ENCODE peak calls at places on chromosomes 7 and 10, in six cellular contexts. U, J, M, N, C and V are unnamed samples.

GRCh38 chr10:129740532-129741279 is 223.4 kb downstream of the EBF3 start:
- DNase-seq in U (peak; percentile 31), J (no peak), M (no peak), N (no peak), C (no peak), V (no peak)

GRCh38 chr7:84162584-84162983 is 32.0 kb downstream of the SEMA3A start:
- DNase-seq in U (no peak), J (no peak), M (no peak), N (no peak), C (no peak), V (no peak)

GRCh38 chr10:27383595-27384542 is 120.2 kb upstream of the RAB18 start:
- DNase-seq in U (no peak), J (no peak), M (peak; percentile 6), N (peak; percentile 54), C (peak; percentile 3), V (no peak)

GRCh38 chr10:70255329-70256299 is 22.4 kb upstream of the PPA1 start:
- DNase-seq in U (peak; percentile 35), J (no peak), M (no peak), N (no peak), C (peak; percentile 33), V (no peak)

GRCh38 chr7:78279035-78279434 is 480.5 kb downstream of the PHTF2 start:
- DNase-seq in U (no peak), J (no peak), M (peak; percentile 91), N (peak; percentile 69), C (no peak), V (no peak)

GRCh38 chr10:110533149-110533548 is 34.3 kb upstream of the SMC3 start:
- DNase-seq in U (no peak), J (no peak), M (peak; percentile 20), N (no peak), C (no peak), V (no peak)

GRCh38 chr10:9069136-9069535 is 1014.6 kb downstream of the GATA3 start:
- DNase-seq in U (no peak), J (no peak), M (no peak), N (no peak), C (peak; percentile 31), V (no peak)

GRCh38 chr10:91602449-91602848 is 30.4 kb downstream of the PPP1R3C start:
- DNase-seq in U (no peak), J (no peak), M (no peak), N (no peak), C (no peak), V (no peak)

GRCh38 chr7:99525713-99526440 is 21.4 kb downstream of the ZKSCAN5 start:
- DNase-seq in U (no peak), J (no peak), M (no peak), N (no peak), C (peak; percentile 36), V (no peak)

GRCh38 chr7:116341222-116341907 is 131.0 kb downstream of the TES start:
- DNase-seq in U (no peak), J (no peak), M (no peak), N (no peak), C (no peak), V (no peak)

GRCh38 chr7:23357190-23358093 is 58.3 kb downstream of the MALSU1 start:
- DNase-seq in U (no peak), J (no peak), M (peak; percentile 56), N (peak; percentile 63), C (peak; percentile 66), V (no peak)

GRCh38 chr7:2065516-2065915 is 167.2 kb downstream of the MAD1L1 start:
- DNase-seq in U (no peak), J (no peak), M (no peak), N (no peak), C (no peak), V (no peak)

GRCh38 chr10:35426657-35427056 is 90.3 kb downstream of the CCNY start:
- DNase-seq in U (no peak), J (no peak), M (no peak), N (no peak), C (no peak), V (no peak)

GRCh38 chr10:57430376-57430775 is 837.3 kb downstream of the IPMK start:
- DNase-seq in U (no peak), J (no peak), M (no peak), N (no peak), C (no peak), V (no peak)

GRCh38 chr7:1692500-1693418 is 22.7 kb downstream of the ELFN1 start:
- DNase-seq in U (peak; percentile 8), J (no peak), M (no peak), N (no peak), C (no peak), V (no peak)

GRCh38 chr7:4712371-4713182 is 30.5 kb downstream of the FOXK1 start:
- DNase-seq in U (no peak), J (no peak), M (peak; percentile 36), N (peak; percentile 77), C (peak; percentile 11), V (no peak)

GRCh38 chr7:131111081-131111576 is 216.5 kb upstream of the MKLN1 start:
- DNase-seq in U (no peak), J (no peak), M (peak; percentile 90), N (peak; percentile 91), C (peak; percentile 90), V (no peak)

GRCh38 chr7:44665531-44666213 is 59.2 kb downstream of the OGDH start:
- DNase-seq in U (no peak), J (no peak), M (peak; percentile 76), N (peak; percentile 30), C (peak; percentile 29), V (no peak)

GRCh38 chr7:71851776-71852548 is 560.2 kb downstream of the CALN1 start:
- DNase-seq in U (no peak), J (no peak), M (no peak), N (no peak), C (no peak), V (no peak)
- H4K91ac ChIP-seq in U (no peak overlapping the region), J (no peak overlapping the region), M (no peak overlapping the region), N (no peak overlapping the region), C (no peak overlapping the region), V (no peak overlapping the region)

GRCh38 chr10:132395704-132396494 is 1.1 kb upstream of the PWWP2B start:
- DNase-seq in U (peak; percentile 78), J (no peak), M (no peak), N (peak; percentile 67), C (peak; percentile 66), V (no peak)
- H3K18ac ChIP-seq in U (no peak overlapping the region), J (peak overlapping the region; percentile 71), M (no peak overlapping the region), N (peak overlapping the region; percentile 78), C (peak overlapping the region; percentile 55), V (no peak overlapping the region)

GRCh38 chr7:102943425-102944169 is 30.8 kb downstream of the LRRC17 start:
- DNase-seq in U (no peak), J (no peak), M (no peak), N (no peak), C (peak; percentile 11), V (no peak)
- H4K91ac ChIP-seq in U (no peak overlapping the region), J (no peak overlapping the region), M (no peak overlapping the region), N (no peak overlapping the region), C (no peak overlapping the region), V (no peak overlapping the region)

GRCh38 chr10:31319602-31320178 is 674 bp downstream of the ZEB1 start:
- DNase-seq in U (no peak), J (no peak), M (no peak), N (no peak), C (no peak), V (no peak)

GRCh38 chr10:31318854-31319601 is at the start of gene ZEB1:
- DNase-seq in U (peak; percentile 91), J (peak; percentile 91), M (peak; percentile 93), N (peak; percentile 89), C (peak; percentile 84), V (peak; percentile 80)

GRCh38 chr10:31317652-31318381 is 1.2 kb upstream of the ZEB1 start:
- DNase-seq in U (no peak), J (no peak), M (no peak), N (no peak), C (peak; percentile 94), V (no peak)

GRCh38 chr10:31317171-31317570 is 1.8 kb upstream of the ZEB1 start:
- DNase-seq in U (no peak), J (no peak), M (no peak), N (peak; percentile 6), C (no peak), V (no peak)

DNA sequence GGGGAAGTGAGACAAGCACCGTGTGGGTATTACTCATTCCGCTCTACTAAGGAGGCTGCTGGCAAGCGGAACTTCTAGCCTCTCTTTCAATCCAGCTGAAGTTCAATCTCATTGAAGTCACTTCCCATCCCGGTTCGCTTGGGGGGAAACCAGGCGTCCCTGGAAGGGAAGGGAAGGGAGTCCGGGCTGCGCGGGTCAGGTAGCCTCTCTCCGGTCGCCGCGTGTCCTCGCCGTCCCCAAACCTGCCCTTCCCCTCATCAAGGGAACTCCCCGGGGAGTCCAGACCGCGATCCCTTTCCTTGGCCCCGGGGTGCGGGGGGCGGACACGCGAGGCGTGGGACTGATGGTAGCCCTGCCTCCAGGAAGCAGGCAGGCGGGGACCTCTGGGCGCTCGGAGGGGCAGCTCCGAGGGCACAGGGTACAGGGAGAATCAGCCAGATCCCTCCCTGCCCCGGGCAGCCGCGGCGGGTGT is 598 bp upstream of the ZEB1 start:
- DNase-seq in U (peak; percentile 44), J (no peak), M (peak; percentile 80), N (peak; percentile 73), C (no peak), V (no peak)
- H3K18ac ChIP-seq in U (no peak overlapping the region), J (peak overlapping the region; percentile 99), M (peak overlapping the region; percentile 55), N (peak overlapping the region; percentile 95), C (peak overlapping the region; percentile 77), V (no peak overlapping the region)

GRCh38 chr7:150951181-150951520 is 27.0 kb downstream of the KCNH2 start:
- DNase-seq in U (no peak), J (no peak), M (no peak), N (no peak), C (no peak), V (no peak)
- H4K91ac ChIP-seq in U (no peak overlapping the region), J (no peak overlapping the region), M (no peak overlapping the region), N (no peak overlapping the region), C (no peak overlapping the region), V (no peak overlapping the region)

DNA sequence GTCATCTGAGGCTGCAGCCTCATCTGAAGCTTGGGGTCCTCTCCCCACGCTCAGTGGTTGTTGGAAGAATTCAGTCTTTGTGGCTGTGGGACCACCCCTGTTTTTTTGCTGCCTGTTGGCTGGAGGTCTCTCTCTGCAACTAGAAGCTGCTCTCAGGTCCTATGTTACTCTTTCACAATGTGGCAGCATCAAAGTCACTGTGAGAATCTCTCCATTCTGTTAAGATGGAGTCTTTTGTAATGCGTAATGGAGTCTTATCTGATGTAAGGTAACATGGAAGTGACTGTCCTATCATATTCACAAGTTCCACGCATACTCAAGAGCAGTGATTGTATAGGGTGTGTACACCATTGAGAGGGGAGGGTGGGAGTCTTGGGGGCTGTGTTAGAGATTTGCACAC is 24.9 kb downstream of the TSPAN13 start:
- DNase-seq in U (no peak), J (no peak), M (no peak), N (no peak), C (peak; percentile 87), V (no peak)
- H3K18ac ChIP-seq in U (no peak overlapping the region), J (no peak overlapping the region), M (no peak overlapping the region), N (no peak overlapping the region), C (no peak overlapping the region), V (no peak overlapping the region)

DNA sequence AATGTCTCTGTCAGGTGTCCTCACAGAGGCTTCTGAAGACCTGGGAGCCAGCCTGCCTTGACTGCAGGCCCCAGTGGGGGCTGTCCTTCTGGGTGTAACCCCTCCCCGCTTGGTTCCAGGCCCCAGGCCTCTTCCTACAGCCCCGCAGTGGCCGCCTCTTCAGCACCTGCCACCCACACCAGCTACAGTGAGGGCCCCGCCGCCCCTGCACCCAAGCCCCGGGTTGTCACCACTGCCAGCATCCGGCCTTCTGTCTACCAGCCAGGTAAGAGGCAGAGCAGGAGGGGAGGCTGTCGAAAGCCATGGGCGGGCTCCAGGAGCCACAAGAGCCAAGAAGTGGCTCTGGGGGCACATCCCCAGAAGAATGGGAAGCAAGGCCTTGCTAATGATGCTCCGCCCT is 41.5 kb downstream of the LDB3 start:
- DNase-seq in U (no peak), J (no peak), M (no peak), N (no peak), C (no peak), V (peak; percentile 45)
- H4K91ac ChIP-seq in U (no peak overlapping the region), J (no peak overlapping the region), M (peak overlapping the region; percentile 33), N (no peak overlapping the region), C (no peak overlapping the region), V (peak overlapping the region; percentile 52)